ENCODE peak calls at places on chromosomes 13 and 19, in six cellular contexts. M is CD4-positive, CD25-positive, alpha-beta regulatory T cell; G is cardiac muscle cell; C is pancreas; D is colonic mucosa; N is GM23248. H is an unnamed sample.

GRCh38 chr13:39159971-39160370 is 121.7 kb downstream of the NHLRC3 start:
- DNase-seq in D (no peak), C (no peak), G (no peak), M (peak; percentile 4), N (no peak), H (no peak)

GRCh38 chr13:113836917-113837553 is 26.8 kb downstream of the GAS6 start:
- DNase-seq in M (no peak), N (peak; percentile 95), D (peak; percentile 53), C (peak; percentile 82), G (peak; percentile 77), H (no peak)

GRCh38 chr13:102346769-102347168 is 55.1 kb downstream of the FGF14 start:
- DNase-seq in M (no peak), N (no peak), G (no peak), C (no peak), D (no peak), H (no peak)

GRCh38 chr19:18415177-18415867 is 3.9 kb upstream of the SSBP4 start:
- DNase-seq in N (peak; percentile 88), G (peak; percentile 97), D (peak; percentile 55), C (peak; percentile 64), M (no peak), H (peak; percentile 54)

GRCh38 chr13:93169980-93170379 is 56.6 kb upstream of the GPC6 start:
- DNase-seq in D (no peak), M (no peak), N (peak; percentile 89), C (no peak), G (peak; percentile 53), H (no peak)

GRCh38 chr13:46479691-46480090 is 73.3 kb upstream of the LRCH1 start:
- DNase-seq in G (no peak), N (no peak), M (no peak), D (no peak), C (no peak), H (no peak)

GRCh38 chr19:3683866-3684816 is 16.1 kb downstream of the PIP5K1C start:
- DNase-seq in M (no peak), C (no peak), D (no peak), N (no peak), G (peak; percentile 61), H (no peak)

GRCh38 chr19:4328243-4328990 is 10.2 kb downstream of the STAP2 start:
- DNase-seq in C (peak; percentile 100), D (peak; percentile 94), N (peak; percentile 96), M (peak; percentile 85), G (peak; percentile 93), H (peak; percentile 99)

GRCh38 chr13:43787998-43788397 is 1.2 kb upstream of the ENOX1 start:
- DNase-seq in G (peak; percentile 63), M (no peak), N (peak; percentile 72), D (no peak), C (no peak), H (peak; percentile 55)

GRCh38 chr13:37747071-37747612 is 122.4 kb downstream of the TRPC4 start:
- DNase-seq in D (no peak), G (peak; percentile 85), C (no peak), M (no peak), N (peak; percentile 67), H (no peak)

GRCh38 chr13:110282316-110282841 is 24.6 kb downstream of the COL4A1 start:
- DNase-seq in C (no peak), M (no peak), G (no peak), N (no peak), D (no peak), H (no peak)
- H3K4me3 ChIP-seq in C (no peak overlapping the region), M (no peak overlapping the region), G (no peak overlapping the region), N (no peak overlapping the region), D (no peak overlapping the region), H (no peak overlapping the region)

DNA sequence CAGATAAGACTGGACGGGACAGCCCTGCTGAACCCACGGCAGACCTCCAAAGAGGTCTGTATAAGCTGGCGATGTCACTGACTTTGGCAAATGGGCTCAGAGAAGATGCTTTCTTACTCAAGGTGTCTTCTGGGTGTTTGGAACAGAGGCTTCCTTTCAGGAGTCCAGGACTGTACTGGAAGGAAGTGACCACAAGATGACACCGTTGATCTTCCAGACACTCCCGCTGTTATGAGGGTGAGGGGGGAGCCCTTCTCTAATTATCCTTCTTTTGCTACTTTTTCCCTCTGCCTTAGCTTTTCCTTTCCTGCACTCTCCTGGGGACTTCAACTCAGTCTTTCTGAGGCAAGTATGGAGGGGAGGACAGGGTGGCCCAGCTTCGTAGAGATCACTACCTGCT is 65.2 kb upstream of the ZNF599 start:
- DNase-seq in G (peak; percentile 40), D (no peak), N (peak; percentile 5), M (no peak), C (no peak), H (peak; percentile 58)
- H3K27me3 ChIP-seq in G (peaks cover 17% of the 10 kb centered on the region), D (no peaks in the 10 kb centered on the region), N (peaks cover 17% of the 10 kb centered on the region), M (no peaks in the 10 kb centered on the region), C (no peaks in the 10 kb centered on the region), H (peaks cover 16% of the 10 kb centered on the region)

GRCh38 chr19:36891768-36892357 is 24.2 kb downstream of the ZNF829 start:
- DNase-seq in N (peak; percentile 1), C (no peak), G (no peak), M (no peak), D (no peak), H (no peak)
- H3K36me3 ChIP-seq in N (peaks cover 87% of the 10 kb centered on the region), C (no peaks in the 10 kb centered on the region), G (peaks cover 22% of the 10 kb centered on the region), M (peaks cover 62% of the 10 kb centered on the region), D (no peaks in the 10 kb centered on the region), H (no peaks in the 10 kb centered on the region)

GRCh38 chr13:87677043-87677333 is 5.8 kb downstream of the SLITRK5 start:
- DNase-seq in M (no peak), G (no peak), D (no peak), N (no peak), C (no peak), H (no peak)

GRCh38 chr13:87678353-87678752 is 7.2 kb downstream of the SLITRK5 start:
- DNase-seq in D (no peak), G (no peak), N (no peak), M (no peak), C (no peak), H (peak; percentile 6)

GRCh38 chr13:87676254-87677042 is 5.3 kb downstream of the SLITRK5 start:
- DNase-seq in M (no peak), N (no peak), G (no peak), C (peak; percentile 49), D (no peak), H (peak; percentile 12)

GRCh38 chr13:87675851-87676250 is 4.7 kb downstream of the SLITRK5 start:
- DNase-seq in C (peak; percentile 5), G (no peak), M (no peak), N (no peak), D (no peak), H (no peak)

DNA sequence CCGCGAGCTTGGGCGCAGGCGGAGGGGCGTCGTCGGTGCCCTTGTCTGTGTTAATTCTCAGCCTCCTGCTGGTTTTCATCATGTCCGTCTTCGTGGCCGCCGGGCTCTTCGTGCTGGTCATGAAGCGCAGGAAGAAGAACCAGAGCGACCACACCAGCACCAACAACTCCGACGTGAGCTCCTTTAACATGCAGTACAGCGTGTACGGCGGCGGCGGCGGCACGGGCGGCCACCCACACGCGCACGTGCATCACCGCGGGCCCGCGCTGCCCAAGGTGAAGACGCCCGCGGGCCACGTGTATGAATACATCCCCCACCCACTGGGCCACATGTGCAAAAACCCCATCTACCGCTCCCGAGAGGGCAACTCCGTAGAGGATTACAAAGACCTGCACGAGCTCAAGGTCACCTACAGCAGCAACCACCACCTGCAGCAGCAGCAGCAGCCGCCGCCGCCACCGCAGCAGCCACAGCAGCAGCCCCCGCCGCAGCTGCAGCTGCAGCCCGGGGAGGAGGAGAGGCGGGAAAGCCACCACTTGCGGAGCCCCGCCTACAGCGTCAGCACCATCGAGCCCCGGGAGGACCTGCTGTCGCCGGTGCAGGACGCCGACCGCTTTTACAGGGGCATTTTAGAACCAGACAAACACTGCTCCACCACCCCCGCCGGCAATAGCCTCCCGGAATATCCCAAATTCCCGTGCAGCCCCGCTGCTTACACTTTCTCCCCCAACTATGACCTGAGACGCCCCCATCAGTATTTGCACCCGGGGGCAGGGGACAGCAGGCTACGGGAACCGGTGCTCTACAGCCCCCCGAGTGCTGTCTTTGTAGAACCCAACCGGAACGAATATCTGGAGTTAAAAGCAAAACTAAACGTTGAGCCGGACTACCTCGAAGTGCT is 6.4 kb downstream of the SLITRK5 start:
- DNase-seq in C (peak; percentile 70), N (peak; percentile 8), D (no peak), M (peak; percentile 4), G (no peak), H (peak; percentile 75)
- H3K4me3 ChIP-seq in C (peak overlapping the region; percentile 41), N (peak overlapping the region; percentile 62), D (peak overlapping the region; percentile 26), M (no peak overlapping the region), G (peak overlapping the region; percentile 34), H (peak overlapping the region; percentile 41)

DNA sequence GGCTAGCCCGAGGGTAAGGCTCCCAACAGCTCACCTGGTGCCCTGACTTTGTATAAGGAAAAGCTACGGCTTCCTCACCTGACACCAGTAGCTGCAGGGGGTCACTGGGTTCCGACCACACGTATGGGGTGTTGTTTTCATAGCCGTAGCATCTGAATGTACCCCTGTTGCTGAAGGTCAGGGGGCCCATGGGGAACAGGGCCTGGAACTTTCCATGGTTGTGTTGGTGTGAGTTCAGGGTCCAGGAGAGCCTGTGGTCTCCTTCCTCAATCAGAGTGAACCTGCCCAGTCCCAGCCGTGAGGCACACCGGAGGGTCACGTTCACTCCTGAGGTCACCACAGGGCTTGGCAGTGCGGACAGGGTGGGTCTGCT is 1.1 kb downstream of the LILRA4 start:
- DNase-seq in C (no peak), D (no peak), N (no peak), G (no peak), M (no peak), H (no peak)
- H3K27me3 ChIP-seq in C (no peaks in the 10 kb centered on the region), D (no peaks in the 10 kb centered on the region), N (no peaks in the 10 kb centered on the region), G (no peaks in the 10 kb centered on the region), M (no peaks in the 10 kb centered on the region), H (no peaks in the 10 kb centered on the region)

GRCh38 chr19:7994114-7994513 is 11.3 kb downstream of the ELAVL1 start:
- DNase-seq in N (no peak), M (no peak), D (no peak), C (no peak), G (no peak), H (peak; percentile 78)
- H3K36me3 ChIP-seq in N (peaks cover 19% of the 10 kb centered on the region), M (peaks cover 23% of the 10 kb centered on the region), D (peaks cover 9% of the 10 kb centered on the region), C (no peaks in the 10 kb centered on the region), G (peaks cover 26% of the 10 kb centered on the region), H (peaks cover 22% of the 10 kb centered on the region)

H was measured in H7.